ENCODE peak calls at places on chromosome 9, in seven cellular contexts. I is ascending aorta, N is AG04450, V is ovary, L is OCI-LY7, H is A549, K is PC-3. C is an unnamed sample.

GRCh38 chr9:87725356-87725899 is 491 bp upstream of the CTSL start:
- DNase-seq in V (no peak), H (peak; percentile 42), I (no peak), K (no peak), N (no peak), L (no peak), C (no peak)

GRCh38 chr9:136700959-136701664 is 11.3 kb upstream of the DIPK1B start:
- DNase-seq in H (no peak), N (no peak), I (no peak), V (no peak), L (no peak), K (no peak), C (no peak)

GRCh38 chr9:110880123-110880522 is 158.1 kb downstream of the LPAR1 start:
- DNase-seq in L (no peak), V (no peak), N (peak; percentile 85), K (no peak), H (no peak), I (no peak), C (no peak)

GRCh38 chr9:109966643-109967368 is 186.8 kb downstream of the PALM2AKAP2 start:
- DNase-seq in N (no peak), H (no peak), I (no peak), K (no peak), V (no peak), L (peak; percentile 91), C (no peak)

GRCh38 chr9:36625006-36625600 is 52.4 kb downstream of the MELK start:
- DNase-seq in H (peak; percentile 32), V (peak; percentile 75), I (peak; percentile 10), L (no peak), K (peak; percentile 47), N (peak; percentile 47), C (peak; percentile 65)

GRCh38 chr9:120876842-120877240 is at the start of gene PHF19:
- DNase-seq in V (no peak), L (no peak), I (no peak), N (no peak), H (peak; percentile 78), K (no peak), C (no peak)

GRCh38 chr9:117718085-117718484 is 13.9 kb downstream of the TLR4 start:
- DNase-seq in L (peak; percentile 87), N (no peak), I (no peak), V (no peak), K (no peak), H (no peak), C (no peak)

GRCh38 chr9:14303110-14303509 is 10.8 kb downstream of the NFIB start:
- DNase-seq in V (no peak), H (no peak), I (no peak), L (no peak), N (no peak), K (no peak), C (no peak)

GRCh38 chr9:130444565-130445221 is at the start of gene ASS1:
- DNase-seq in N (no peak), H (peak; percentile 68), V (peak; percentile 75), L (peak; percentile 13), K (peak; percentile 69), I (no peak), C (peak; percentile 87)

GRCh38 chr9:1837453-1838084 is 177.6 kb upstream of the SMARCA2 start:
- DNase-seq in H (peak; percentile 25), V (no peak), I (no peak), K (peak; percentile 11), L (peak; percentile 29), N (no peak), C (no peak)

GRCh38 chr9:122370869-122371467 is at the start of gene PTGS1:
- DNase-seq in H (no peak), L (peak; percentile 49), K (no peak), V (peak; percentile 35), I (no peak), N (no peak), C (peak; percentile 57)

GRCh38 chr9:99103909-99104458 is 929 bp upstream of the TGFBR1 start:
- DNase-seq in K (peak; percentile 18), I (no peak), L (no peak), V (no peak), H (no peak), N (no peak), C (peak; percentile 41)

GRCh38 chr9:84711936-84712335 is 42.4 kb downstream of the NTRK2 start:
- DNase-seq in L (no peak), V (no peak), N (no peak), K (peak; percentile 85), H (no peak), I (no peak), C (peak; percentile 75)

GRCh38 chr9:130331573-130331972 is 66.0 kb downstream of the HMCN2 start:
- DNase-seq in I (no peak), V (no peak), H (no peak), K (no peak), N (peak; percentile 55), L (no peak), C (peak; percentile 86)

GRCh38 chr9:117696141-117696540 is 8.1 kb upstream of the TLR4 start:
- DNase-seq in K (no peak), H (no peak), L (no peak), V (no peak), I (no peak), N (no peak), C (no peak)

GRCh38 chr9:6708732-6709131 is 49.0 kb upstream of the KDM4C start:
- DNase-seq in K (no peak), N (no peak), H (no peak), L (peak; percentile 46), I (no peak), V (no peak), C (no peak)

GRCh38 chr9:87540444-87541105 is 42.9 kb downstream of the DAPK1 start:
- DNase-seq in I (no peak), H (no peak), N (no peak), V (no peak), L (no peak), K (no peak), C (no peak)

GRCh38 chr9:87712801-87713277 is 13.1 kb upstream of the CTSL start:
- DNase-seq in V (no peak), L (no peak), K (no peak), I (no peak), H (no peak), N (no peak), C (no peak)

GRCh38 chr9:100350188-100350587 is 2.6 kb downstream of the TEX10 start:
- DNase-seq in V (no peak), I (no peak), L (peak; percentile 9), H (no peak), K (no peak), N (no peak), C (no peak)
- H3K4me3 ChIP-seq in V (no peak overlapping the region), I (no peak overlapping the region), L (peak overlapping the region; percentile 91), H (no peak overlapping the region), K (peak overlapping the region; percentile 86), N (no peak overlapping the region), C (no peak overlapping the region)

DNA sequence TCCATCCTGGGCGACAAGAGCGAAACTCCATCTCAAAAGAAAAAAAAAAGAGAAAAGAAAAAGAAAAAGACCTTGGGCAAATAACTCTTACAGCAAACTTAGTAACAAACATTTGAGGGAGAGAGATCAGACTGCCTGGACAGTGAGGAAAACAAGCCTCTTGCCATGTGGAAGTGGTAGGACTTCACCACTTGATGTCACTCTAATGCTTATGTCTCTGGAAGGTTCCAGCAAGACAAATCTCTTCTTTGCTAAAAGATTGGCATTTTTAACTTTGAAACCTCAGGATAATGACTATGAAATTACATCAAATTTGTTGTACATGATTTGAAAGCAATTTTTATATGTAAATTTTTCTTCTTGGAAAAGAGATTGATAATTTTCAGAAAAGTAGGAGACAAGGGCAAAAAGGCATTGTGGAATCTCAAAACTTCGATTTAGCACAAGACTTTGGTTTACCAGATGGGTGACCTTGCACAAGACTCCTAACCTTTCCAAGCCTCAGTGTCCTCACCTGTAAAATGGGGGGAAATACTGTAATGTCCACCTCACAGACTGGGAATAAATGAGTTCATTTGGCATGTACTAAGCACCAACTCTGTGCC is 5.4 kb downstream of the ACTL7B start:
- DNase-seq in H (no peak), I (no peak), K (peak; percentile 50), N (no peak), L (peak; percentile 12), V (no peak), C (no peak)
- TF ChIP-seq CTCF in H (peak; percentile 49), I (no peak), K (peak; percentile 53), N (peak; percentile 35), L (peak; percentile 64), V (no peak), C (no peak)

GRCh38 chr9:112487008-112487798 is 576 bp downstream of the KIAA1958 start:
- DNase-seq in N (no peak), H (peak; percentile 61), I (no peak), L (peak; percentile 71), V (peak; percentile 76), K (peak; percentile 42), C (peak; percentile 75)

GRCh38 chr9:112486221-112487007 is at the start of gene KIAA1958:
- DNase-seq in H (peak; percentile 91), L (peak; percentile 93), V (peak; percentile 85), K (peak; percentile 74), N (peak; percentile 30), I (peak; percentile 33), C (peak; percentile 87)

GRCh38 chr9:112487799-112488345 is 1.2 kb downstream of the KIAA1958 start:
- DNase-seq in K (peak; percentile 5), V (no peak), N (no peak), H (no peak), I (no peak), L (peak; percentile 13), C (no peak)

GRCh38 chr9:112484607-112485006 is 2.0 kb upstream of the KIAA1958 start:
- DNase-seq in I (no peak), V (no peak), N (no peak), H (no peak), K (no peak), L (no peak), C (no peak)

GRCh38 chr9:112485574-112485973 is 1.1 kb upstream of the KIAA1958 start:
- DNase-seq in K (no peak), I (no peak), L (no peak), N (no peak), V (no peak), H (no peak), C (no peak)
- H3K4me3 ChIP-seq in K (peak overlapping the region; percentile 96), I (no peak overlapping the region), L (peak overlapping the region; percentile 73), N (no peak overlapping the region), V (no peak overlapping the region), H (peak overlapping the region; percentile 97), C (no peak overlapping the region)

GRCh38 chr9:90871327-90871935 is 69.8 kb downstream of the SYK start:
- DNase-seq in V (no peak), N (no peak), H (no peak), I (no peak), L (no peak), K (no peak), C (no peak)
- TF ChIP-seq CTCF in V (no peak), N (no peak), H (no peak), I (no peak), L (peak; percentile 41), K (no peak), C (no peak)